ENCODE peak calls at places on chromosomes 13 and 19, in six cellular contexts. One of them, this sample, is unnamed.

GRCh38 chr19:37990362-37990761 is 83.4 kb downstream of the SIPA1L3 start:
- DNase-seq in mesendoderm: peak
- DNase-seq in H1: no peak
- DNase-seq in IMR-90: no peak
- DNase-seq in H9: peak
- DNase-seq in neuronal stem cell: no peak
- DNase-seq in this sample: no peak

GRCh38 chr19:10820173-10820572 is 15.8 kb downstream of the TMED1 start:
- DNase-seq in mesendoderm: peak
- DNase-seq in H9: no peak
- DNase-seq in H1: no peak
- DNase-seq in neuronal stem cell: no peak
- DNase-seq in IMR-90: no peak
- DNase-seq in this sample: no peak

GRCh38 chr19:33214621-33215020 is 11.0 kb downstream of the SLC7A10 start:
- DNase-seq in IMR-90: peak
- DNase-seq in neuronal stem cell: no peak
- DNase-seq in H9: peak
- DNase-seq in H1: no peak
- DNase-seq in mesendoderm: peak
- DNase-seq in this sample: peak

GRCh38 chr13:42577538-42577937 is 3.6 kb downstream of the TNFSF11 start:
- DNase-seq in H1: no peak
- DNase-seq in mesendoderm: no peak
- DNase-seq in H9: no peak
- DNase-seq in neuronal stem cell: no peak
- DNase-seq in IMR-90: no peak
- DNase-seq in this sample: no peak

GRCh38 chr13:80755925-80756324 is 415.0 kb upstream of the SPRY2 start:
- DNase-seq in neuronal stem cell: no peak
- DNase-seq in IMR-90: no peak
- DNase-seq in mesendoderm: no peak
- DNase-seq in H9: no peak
- DNase-seq in H1: no peak
- DNase-seq in this sample: no peak

GRCh38 chr13:20558982-20559381 is 8.0 kb upstream of the IFT88 start:
- DNase-seq in neuronal stem cell: no peak
- DNase-seq in mesendoderm: no peak
- DNase-seq in H9: no peak
- DNase-seq in IMR-90: no peak
- DNase-seq in H1: no peak
- DNase-seq in this sample: no peak

GRCh38 chr13:37701972-37702371 is 103.4 kb upstream of the POSTN start:
- DNase-seq in mesendoderm: peak
- DNase-seq in H9: no peak
- DNase-seq in H1: no peak
- DNase-seq in IMR-90: peak
- DNase-seq in neuronal stem cell: no peak
- DNase-seq in this sample: peak

GRCh38 chr19:47762151-47762550 is 16.4 kb upstream of the SELENOW start:
- DNase-seq in mesendoderm: no peak
- DNase-seq in IMR-90: no peak
- DNase-seq in neuronal stem cell: no peak
- DNase-seq in H1: no peak
- DNase-seq in H9: no peak
- DNase-seq in this sample: no peak

GRCh38 chr13:106530907-106531520 is 4.4 kb downstream of the EFNB2 start:
- DNase-seq in mesendoderm: peak
- DNase-seq in neuronal stem cell: no peak
- DNase-seq in H1: no peak
- DNase-seq in IMR-90: no peak
- DNase-seq in H9: no peak
- DNase-seq in this sample: no peak

GRCh38 chr19:43789029-43789428 is 8.3 kb upstream of the KCNN4 start:
- DNase-seq in IMR-90: peak
- DNase-seq in H1: no peak
- DNase-seq in mesendoderm: peak
- DNase-seq in H9: no peak
- DNase-seq in neuronal stem cell: peak
- DNase-seq in this sample: peak

GRCh38 chr13:101303512-101303911 is 112.8 kb downstream of the NALCN start:
- DNase-seq in H1: no peak
- DNase-seq in mesendoderm: no peak
- DNase-seq in IMR-90: no peak
- DNase-seq in neuronal stem cell: no peak
- DNase-seq in H9: no peak
- DNase-seq in this sample: no peak

GRCh38 chr19:29544656-29545360 is 19.0 kb downstream of the VSTM2B start:
- DNase-seq in H9: peak
- DNase-seq in IMR-90: no peak
- DNase-seq in neuronal stem cell: no peak
- DNase-seq in H1: no peak
- DNase-seq in mesendoderm: no peak
- DNase-seq in this sample: no peak

GRCh38 chr13:28181413-28181812 is 43.1 kb downstream of the PAN3 start:
- DNase-seq in neuronal stem cell: no peak
- DNase-seq in mesendoderm: peak
- DNase-seq in H1: no peak
- DNase-seq in H9: no peak
- DNase-seq in IMR-90: peak
- DNase-seq in this sample: peak

GRCh38 chr19:33368074-33368864 is 5.2 kb upstream of the CEBPG start:
- DNase-seq in mesendoderm: no peak
- DNase-seq in H1: no peak
- DNase-seq in neuronal stem cell: no peak
- DNase-seq in IMR-90: peak
- DNase-seq in H9: no peak
- DNase-seq in this sample: peak

GRCh38 chr13:99681695-99682094 is 180.4 kb downstream of the TM9SF2 start:
- DNase-seq in H1: no peak
- DNase-seq in mesendoderm: peak
- DNase-seq in neuronal stem cell: no peak
- DNase-seq in IMR-90: no peak
- DNase-seq in H9: peak
- DNase-seq in this sample: no peak

GRCh38 chr19:23365222-23365621 is 30.0 kb downstream of the ZNF91 start:
- DNase-seq in H9: no peak
- DNase-seq in neuronal stem cell: no peak
- DNase-seq in mesendoderm: no peak
- DNase-seq in IMR-90: no peak
- DNase-seq in H1: no peak
- DNase-seq in this sample: no peak

GRCh38 chr19:1856698-1857603 is 6.4 kb downstream of the KLF16 start:
- DNase-seq in mesendoderm: peak
- DNase-seq in neuronal stem cell: no peak
- DNase-seq in H1: no peak
- DNase-seq in IMR-90: peak
- DNase-seq in H9: peak
- DNase-seq in this sample: peak

GRCh38 chr19:31641591-31641990 is 292.4 kb upstream of the TSHZ3 start:
- DNase-seq in IMR-90: no peak
- DNase-seq in H9: no peak
- DNase-seq in H1: no peak
- DNase-seq in mesendoderm: no peak
- DNase-seq in neuronal stem cell: no peak
- DNase-seq in this sample: no peak

GRCh38 chr13:24627864-24628418 is 52.3 kb upstream of the ATP12A start:
- DNase-seq in mesendoderm: peak
- DNase-seq in H9: no peak
- DNase-seq in IMR-90: no peak
- DNase-seq in H1: no peak
- DNase-seq in neuronal stem cell: no peak
- DNase-seq in this sample: no peak

GRCh38 chr19:15279326-15279904 is 47.2 kb upstream of the EPHX3 start:
- DNase-seq in neuronal stem cell: peak
- DNase-seq in mesendoderm: no peak
- DNase-seq in H1: no peak
- DNase-seq in H9: no peak
- DNase-seq in IMR-90: no peak
- DNase-seq in this sample: no peak
- H3K27ac ChIP-seq in neuronal stem cell: peak
- H3K27ac ChIP-seq in mesendoderm: no peak
- H3K27ac ChIP-seq in H1: no peak
- H3K27ac ChIP-seq in H9: no peak
- H3K27ac ChIP-seq in IMR-90: no peak
- H3K27ac ChIP-seq in this sample: no peak

GRCh38 chr13:109584844-109585361 is 201.5 kb downstream of the IRS2 start:
- DNase-seq in IMR-90: no peak
- DNase-seq in H9: no peak
- DNase-seq in neuronal stem cell: no peak
- DNase-seq in H1: no peak
- DNase-seq in mesendoderm: peak
- DNase-seq in this sample: peak

GRCh38 chr13:109587689-109588088 is 198.7 kb downstream of the IRS2 start:
- DNase-seq in H9: no peak
- DNase-seq in IMR-90: no peak
- DNase-seq in mesendoderm: no peak
- DNase-seq in neuronal stem cell: no peak
- DNase-seq in H1: no peak
- DNase-seq in this sample: no peak

DNA sequence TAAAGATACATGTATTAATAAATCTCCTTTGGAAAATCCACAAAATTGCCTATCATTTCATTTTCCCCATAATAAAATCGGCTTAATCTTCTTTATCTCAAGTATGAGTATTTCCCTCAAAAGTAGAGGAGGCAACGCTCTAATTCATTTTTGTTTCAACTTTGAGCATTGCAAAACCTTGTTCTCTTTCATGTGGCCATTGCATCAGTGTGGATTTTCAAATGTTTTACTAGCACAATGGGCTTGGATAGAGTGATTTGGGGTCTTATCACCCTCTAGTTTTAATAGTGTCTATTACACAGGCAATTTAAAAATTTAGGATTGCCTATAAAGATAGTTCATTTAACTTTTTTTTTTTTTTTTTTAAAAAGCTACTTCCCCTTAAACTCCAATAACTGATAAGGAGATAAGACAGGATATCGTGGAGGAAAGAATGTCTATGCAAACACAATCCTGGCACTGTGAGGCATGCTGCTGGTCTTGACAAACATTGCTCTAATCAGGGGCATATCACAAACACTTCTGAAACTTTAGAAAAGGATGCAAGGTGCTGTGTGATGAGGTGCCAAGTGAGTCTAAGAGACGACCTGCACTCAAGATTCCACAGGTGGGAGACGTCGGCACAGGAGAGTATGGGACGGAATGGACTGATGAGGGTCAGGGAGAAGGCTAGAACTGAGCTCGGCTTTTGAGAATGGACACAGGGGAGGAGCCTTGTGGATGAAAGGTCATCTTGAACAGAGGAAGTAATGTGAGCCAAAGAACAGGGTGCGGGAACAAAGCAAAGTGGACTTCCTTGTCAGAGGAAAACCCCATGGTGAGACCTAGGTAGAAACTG is 199.7 kb downstream of the IRS2 start:
- DNase-seq in H1: no peak
- DNase-seq in mesendoderm: peak
- DNase-seq in H9: no peak
- DNase-seq in neuronal stem cell: no peak
- DNase-seq in IMR-90: no peak
- DNase-seq in this sample: no peak
- H2BK15ac ChIP-seq in H1: no peak
- H2BK15ac ChIP-seq in mesendoderm: no peak
- H2BK15ac ChIP-seq in H9: no peak
- H2BK15ac ChIP-seq in neuronal stem cell: no peak
- H2BK15ac ChIP-seq in IMR-90: no peak
- H2BK15ac ChIP-seq in this sample: no peak

GRCh38 chr19:55276720-55277430 is 3.0 kb downstream of the HSPBP1 start:
- DNase-seq in neuronal stem cell: no peak
- DNase-seq in H1: no peak
- DNase-seq in H9: no peak
- DNase-seq in mesendoderm: no peak
- DNase-seq in IMR-90: no peak
- DNase-seq in this sample: no peak

GRCh38 chr19:55273978-55274707 is 5.8 kb downstream of the HSPBP1 start:
- DNase-seq in neuronal stem cell: no peak
- DNase-seq in IMR-90: no peak
- DNase-seq in H9: no peak
- DNase-seq in mesendoderm: no peak
- DNase-seq in H1: no peak
- DNase-seq in this sample: no peak

GRCh38 chr19:55278391-55279135 is 1.3 kb downstream of the HSPBP1 start:
- DNase-seq in H1: no peak
- DNase-seq in IMR-90: no peak
- DNase-seq in neuronal stem cell: no peak
- DNase-seq in mesendoderm: no peak
- DNase-seq in H9: no peak
- DNase-seq in this sample: no peak

GRCh38 chr19:55277494-55277893 is 2.4 kb downstream of the HSPBP1 start:
- DNase-seq in neuronal stem cell: no peak
- DNase-seq in IMR-90: no peak
- DNase-seq in H9: no peak
- DNase-seq in mesendoderm: no peak
- DNase-seq in H1: no peak
- DNase-seq in this sample: no peak

GRCh38 chr19:55275851-55276719 is 3.8 kb downstream of the HSPBP1 start:
- DNase-seq in H1: no peak
- DNase-seq in H9: no peak
- DNase-seq in neuronal stem cell: no peak
- DNase-seq in IMR-90: no peak
- DNase-seq in mesendoderm: no peak
- DNase-seq in this sample: no peak
- H2AK5ac ChIP-seq in H1: no peak
- H2AK5ac ChIP-seq in H9: no peak
- H2AK5ac ChIP-seq in neuronal stem cell: no peak
- H2AK5ac ChIP-seq in IMR-90: no peak
- H2AK5ac ChIP-seq in mesendoderm: no peak
- H2AK5ac ChIP-seq in this sample: no peak

GRCh38 chr19:4354897-4355296 is 11.5 kb downstream of the MPND start:
- DNase-seq in mesendoderm: no peak
- DNase-seq in H1: no peak
- DNase-seq in H9: no peak
- DNase-seq in neuronal stem cell: no peak
- DNase-seq in IMR-90: no peak
- DNase-seq in this sample: no peak

GRCh38 chr19:4354282-4354681 is 10.9 kb downstream of the MPND start:
- DNase-seq in IMR-90: no peak
- DNase-seq in H1: no peak
- DNase-seq in neuronal stem cell: no peak
- DNase-seq in mesendoderm: no peak
- DNase-seq in H9: no peak
- DNase-seq in this sample: no peak

GRCh38 chr19:4350726-4351125 is 7.4 kb downstream of the MPND start:
- DNase-seq in H1: no peak
- DNase-seq in mesendoderm: no peak
- DNase-seq in IMR-90: no peak
- DNase-seq in H9: no peak
- DNase-seq in neuronal stem cell: no peak
- DNase-seq in this sample: no peak

GRCh38 chr19:4350111-4350510 is 6.7 kb downstream of the MPND start:
- DNase-seq in IMR-90: no peak
- DNase-seq in H9: no peak
- DNase-seq in H1: no peak
- DNase-seq in neuronal stem cell: no peak
- DNase-seq in mesendoderm: no peak
- DNase-seq in this sample: no peak

DNA sequence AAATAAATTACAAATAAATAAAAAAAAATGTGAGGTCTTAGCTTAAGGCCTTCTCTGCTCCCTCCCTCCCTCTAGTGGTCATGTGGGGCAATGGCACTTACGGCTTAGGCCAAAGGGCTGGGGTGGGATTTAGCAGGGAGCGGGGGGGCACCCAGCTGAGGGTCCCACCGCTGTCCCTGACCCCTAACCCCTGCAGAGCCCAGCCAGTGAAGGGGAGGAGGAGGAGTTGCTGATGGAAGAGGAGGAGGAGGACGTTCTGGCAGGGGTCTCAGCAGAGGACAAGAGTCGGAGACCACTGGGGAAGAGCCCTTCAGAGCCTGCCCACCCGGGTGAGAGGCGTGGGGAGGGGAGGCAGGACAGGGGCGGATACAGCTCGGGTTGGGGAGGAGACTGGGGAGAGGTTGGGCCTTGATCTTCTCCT is 9.3 kb downstream of the MPND start:
- DNase-seq in H9: peak
- DNase-seq in mesendoderm: peak
- DNase-seq in H1: no peak
- DNase-seq in IMR-90: peak
- DNase-seq in neuronal stem cell: peak
- DNase-seq in this sample: peak
- H3K27ac ChIP-seq in H9: no peak
- H3K27ac ChIP-seq in mesendoderm: no peak
- H3K27ac ChIP-seq in H1: no peak
- H3K27ac ChIP-seq in IMR-90: no peak
- H3K27ac ChIP-seq in neuronal stem cell: no peak
- H3K27ac ChIP-seq in this sample: no peak

This sample was measured in mesenchymal stem cell.